ENCODE peak calls at places on chromosome 18, in four cellular contexts. X is astrocyte, Z is endothelial cell of umbilical vein, N is body of pancreas. P is an unnamed sample.

GRCh38 chr18:9701604-9702324 is 6.3 kb upstream of the RAB31 start:
- DNase-seq in X (no peak), Z (no peak), N (no peak), P (no peak)

GRCh38 chr18:73249030-73249429 is 381.2 kb upstream of the NETO1 start:
- DNase-seq in X (no peak), Z (no peak), N (no peak), P (no peak)

GRCh38 chr18:75132931-75133525 is 75.9 kb downstream of the PTGR3 start:
- DNase-seq in X (no peak), Z (no peak), N (no peak), P (no peak)

GRCh38 chr18:7535436-7536190 is 31.5 kb upstream of the PTPRM start:
- DNase-seq in X (no peak), Z (no peak), N (no peak), P (no peak)

GRCh38 chr18:25726278-25726677 is 364.1 kb downstream of the SS18 start:
- DNase-seq in X (peak; percentile 66), Z (no peak), N (no peak), P (peak; percentile 29)

GRCh38 chr18:13611616-13612110 is 114.7 kb downstream of the FAM210A start:
- DNase-seq in X (peak; percentile 55), Z (peak; percentile 24), N (no peak), P (no peak)

GRCh38 chr18:6370410-6370809 is 44.3 kb downstream of the L3MBTL4 start:
- DNase-seq in X (no peak), Z (no peak), N (no peak), P (no peak)

GRCh38 chr18:31778391-31778950 is 17.8 kb upstream of the SLC25A52 start:
- DNase-seq in X (no peak), Z (no peak), N (no peak), P (no peak)

GRCh38 chr18:42328931-42329330 is 373.9 kb downstream of the PIK3C3 start:
- DNase-seq in X (no peak), Z (no peak), N (no peak), P (no peak)

GRCh38 chr18:13270279-13270911 is 51.8 kb downstream of the LDLRAD4 start:
- DNase-seq in X (no peak), Z (no peak), N (no peak), P (no peak)

DNA sequence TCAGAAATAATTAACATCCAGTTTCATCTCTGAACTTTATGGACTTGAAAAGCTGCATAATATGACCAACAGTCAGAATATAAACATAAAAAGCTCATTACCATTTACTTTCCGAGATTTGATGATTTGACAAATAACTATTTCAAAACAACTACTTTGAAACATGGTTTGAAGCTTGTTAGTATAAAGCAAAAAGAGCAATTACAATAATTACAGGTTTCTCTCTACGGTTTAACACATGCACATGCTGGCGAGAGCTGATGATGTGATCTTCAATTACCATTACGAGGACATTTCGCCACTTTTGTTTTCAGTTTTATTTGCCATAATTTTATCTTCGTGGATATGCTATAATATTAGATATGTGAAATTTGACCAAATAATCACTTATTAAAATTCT is 270.2 kb downstream of the TCF4 start:
- DNase-seq in X (no peak), Z (no peak), N (no peak), P (no peak)
- H3K4me3 ChIP-seq in X (no peak overlapping the region), Z (no peak overlapping the region), N (no peak overlapping the region), P (peak overlapping the region; percentile 54)

DNA sequence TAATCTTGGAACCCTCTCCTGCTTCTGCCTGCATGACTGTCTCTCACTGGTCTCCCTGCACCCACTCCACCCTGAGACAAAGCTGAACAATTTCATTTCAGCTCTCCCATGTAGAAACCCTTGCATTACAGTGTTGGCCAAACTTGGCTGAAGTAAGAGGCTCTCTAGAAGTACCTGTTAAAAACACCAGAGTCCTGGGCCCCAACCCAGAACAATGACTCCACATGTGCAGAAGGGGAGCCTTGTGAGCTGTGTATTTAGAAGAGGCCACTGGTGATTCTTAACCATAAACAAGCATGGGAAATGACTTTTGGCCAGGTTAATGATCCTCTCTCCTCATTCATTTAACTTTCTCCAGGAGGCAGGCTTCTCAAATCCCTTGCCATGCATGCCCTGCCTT is 254.8 kb downstream of the SETBP1 start:
- DNase-seq in X (no peak), Z (no peak), N (no peak), P (no peak)
- H3K4me3 ChIP-seq in X (no peak overlapping the region), Z (no peak overlapping the region), N (no peak overlapping the region), P (no peak overlapping the region)

DNA sequence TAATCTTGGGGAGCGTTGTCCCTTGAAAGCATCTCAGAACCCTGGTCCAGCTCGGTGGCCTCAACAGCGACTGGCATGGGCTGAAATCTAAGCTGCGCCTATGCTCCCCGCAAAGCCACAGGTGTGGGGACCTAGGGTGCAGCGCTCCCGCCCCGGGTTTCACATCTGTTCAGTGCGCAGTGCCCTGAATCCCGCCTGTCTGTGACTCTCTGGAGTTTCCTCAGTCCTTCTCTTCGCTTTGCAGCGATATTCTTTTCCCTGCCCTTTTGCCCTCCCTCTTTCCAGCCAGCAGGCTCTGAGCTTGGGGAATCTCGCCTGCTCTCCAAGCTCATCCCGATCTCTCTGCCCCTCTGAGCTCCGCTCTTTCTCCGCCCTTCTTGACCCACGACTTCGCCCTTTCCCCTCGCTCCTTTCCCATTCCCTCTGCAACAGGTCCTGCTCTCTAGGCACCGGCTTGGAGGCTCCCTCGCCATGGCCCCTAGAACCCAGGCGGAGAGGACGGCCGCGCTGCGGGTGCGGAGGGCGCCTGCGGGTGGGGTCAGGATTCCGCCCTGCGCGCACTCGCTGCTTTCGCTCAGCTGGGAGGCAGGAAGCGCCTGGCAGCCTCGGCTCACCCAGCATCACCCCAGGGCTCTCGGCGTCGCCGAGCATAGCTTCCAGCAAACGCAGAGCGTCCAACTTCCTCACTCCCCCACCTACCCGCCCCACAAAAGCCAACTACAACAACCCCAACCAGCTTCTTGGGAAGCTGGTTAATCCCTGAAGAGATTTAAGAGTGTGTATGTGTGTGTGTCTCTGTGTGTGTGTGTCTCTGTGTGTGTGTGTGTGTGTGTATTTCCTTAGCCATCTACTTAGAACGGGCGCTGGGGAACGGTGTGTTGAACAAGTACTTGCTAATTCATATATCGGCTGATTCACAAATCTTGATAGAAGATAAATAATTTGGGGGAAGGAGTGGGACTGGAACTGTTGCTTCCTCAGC is 1.1 kb downstream of the GRP start:
- DNase-seq in X (no peak), Z (no peak), N (no peak), P (no peak)
- H3K4me3 ChIP-seq in X (no peak overlapping the region), Z (no peak overlapping the region), N (no peak overlapping the region), P (no peak overlapping the region)

DNA sequence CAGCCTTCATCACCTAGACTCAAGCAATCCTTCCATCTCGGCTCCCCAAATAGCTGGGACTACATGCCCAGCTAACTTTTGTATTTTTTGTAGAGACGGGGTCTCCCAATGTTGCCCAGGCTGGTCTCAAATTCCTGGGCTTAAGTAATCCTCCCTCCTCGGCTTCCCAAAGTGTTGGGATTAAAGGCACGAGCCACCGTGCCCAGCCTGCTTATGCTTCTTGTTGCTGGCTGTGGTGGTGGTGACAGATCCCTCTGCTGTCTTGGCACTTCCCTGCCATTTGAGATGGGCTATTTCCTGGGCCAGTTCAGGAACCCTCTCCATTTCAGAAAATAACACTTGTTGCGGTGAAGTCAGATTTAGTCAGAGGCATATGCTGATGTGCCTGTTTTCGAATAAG is 28.8 kb downstream of the GATA6 start:
- DNase-seq in X (no peak), Z (no peak), N (no peak), P (no peak)
- H3K4me3 ChIP-seq in X (no peak overlapping the region), Z (no peak overlapping the region), N (no peak overlapping the region), P (no peak overlapping the region)

GRCh38 chr18:34491719-34492118 is 218.4 kb upstream of the DTNA start:
- DNase-seq in X (no peak), Z (peak; percentile 41), N (no peak), P (no peak)

GRCh38 chr18:34492652-34493051 is 217.4 kb upstream of the DTNA start:
- DNase-seq in X (no peak), Z (no peak), N (no peak), P (no peak)

GRCh38 chr18:34494359-34494696 is 215.8 kb upstream of the DTNA start:
- DNase-seq in X (no peak), Z (peak; percentile 12), N (peak; percentile 34), P (no peak)

GRCh38 chr18:34493566-34494358 is 216.3 kb upstream of the DTNA start:
- DNase-seq in X (peak; percentile 13), Z (peak; percentile 13), N (peak; percentile 64), P (no peak)

GRCh38 chr18:34493099-34493544 is 217.0 kb upstream of the DTNA start:
- DNase-seq in X (peak; percentile 82), Z (peak; percentile 87), N (peak; percentile 91), P (peak; percentile 1)
- H3K4me3 ChIP-seq in X (peak overlapping the region; percentile 71), Z (peak overlapping the region; percentile 57), N (peak overlapping the region; percentile 34), P (peak overlapping the region; percentile 15)

DNA sequence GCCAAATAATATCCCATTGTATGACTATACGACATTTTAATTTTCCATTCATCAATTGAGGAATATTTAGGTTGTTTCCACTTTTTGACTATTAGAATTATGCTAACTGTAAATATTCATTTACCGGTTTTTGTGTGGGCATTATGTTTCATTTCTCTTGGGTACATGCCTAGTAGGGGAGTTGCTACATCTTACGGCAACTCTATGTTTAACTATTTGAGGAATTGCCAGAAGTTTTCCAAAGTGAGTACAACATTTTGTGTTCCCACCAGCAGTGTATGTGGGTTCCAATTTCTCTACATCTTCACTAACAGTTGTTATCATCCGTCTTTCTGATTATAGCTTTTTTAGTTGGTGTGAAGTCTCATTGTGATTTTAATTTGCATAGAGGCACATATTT is 1.6 kb upstream of the KDSR start:
- DNase-seq in X (no peak), Z (no peak), N (no peak), P (no peak)
- H3K4me3 ChIP-seq in X (no peak overlapping the region), Z (no peak overlapping the region), N (no peak overlapping the region), P (peak overlapping the region; percentile 87)

GRCh38 chr18:3593381-3593903 is 143.5 kb downstream of the TGIF1 start:
- DNase-seq in X (peak; percentile 96), Z (no peak), N (no peak), P (no peak)

GRCh38 chr18:3590096-3590655 is 140.2 kb downstream of the TGIF1 start:
- DNase-seq in X (no peak), Z (no peak), N (no peak), P (no peak)

GRCh38 chr18:3593904-3594759 is 144.2 kb downstream of the TGIF1 start:
- DNase-seq in X (peak; percentile 97), Z (peak; percentile 98), N (peak; percentile 91), P (peak; percentile 93)

GRCh38 chr18:3594760-3595241 is 144.8 kb downstream of the TGIF1 start:
- DNase-seq in X (peak; percentile 65), Z (no peak), N (peak; percentile 33), P (no peak)

DNA sequence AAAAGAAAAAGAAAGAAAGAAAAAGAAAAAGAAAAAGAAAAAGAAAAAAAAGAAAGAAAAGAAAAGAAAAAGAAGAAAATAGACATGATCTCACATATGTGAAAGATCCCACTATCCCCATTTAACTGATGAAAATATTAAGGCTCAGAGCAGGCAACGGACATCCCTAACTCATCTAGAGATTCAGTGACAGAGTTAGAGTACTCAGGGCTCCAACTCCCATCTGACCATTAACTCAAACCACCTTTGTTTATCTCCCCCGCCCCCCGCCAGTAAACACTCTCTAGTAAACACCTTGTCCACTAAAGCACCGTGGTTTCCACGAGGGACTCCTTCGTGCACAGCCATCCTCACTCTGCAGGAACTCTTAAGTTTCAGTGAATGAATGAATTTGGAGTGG is 142.9 kb downstream of the TGIF1 start:
- DNase-seq in X (no peak), Z (no peak), N (no peak), P (no peak)
- H3K4me3 ChIP-seq in X (no peak overlapping the region), Z (no peak overlapping the region), N (no peak overlapping the region), P (no peak overlapping the region)

GRCh38 chr18:57789105-57789504 is 14.0 kb downstream of the ATP8B1 start:
- DNase-seq in X (peak; percentile 68), Z (no peak), N (peak; percentile 43), P (no peak)
- H3K4me3 ChIP-seq in X (peak overlapping the region; percentile 25), Z (no peak overlapping the region), N (no peak overlapping the region), P (peak overlapping the region; percentile 23)

P was measured in HFF-Myc.